ENCODE peak calls at places on chromosomes 11 and 22, in ten cellular contexts. Q, I, A, M, D, J, W, Z, O and L are unnamed samples.

GRCh38 chr11:93570759-93571413 is 27.7 kb upstream of the SMCO4 start:
- DNase-seq in Q (no peak), I (no peak), A (no peak), M (no peak), D (no peak), J (no peak), W (no peak), Z (peak; percentile 61), O (no peak), L (no peak)

GRCh38 chr11:113593698-113594308 is 112.3 kb downstream of the TMPRSS5 start:
- DNase-seq in Q (no peak), I (no peak), A (no peak), M (no peak), D (no peak), J (no peak), W (no peak), Z (peak; percentile 40), O (no peak), L (no peak)

GRCh38 chr11:126790550-126790981 is 210.0 kb downstream of the KIRREL3 start:
- DNase-seq in Q (peak; percentile 51), I (no peak), A (no peak), M (no peak), D (peak; percentile 79), J (no peak), W (no peak), Z (peak; percentile 93), O (peak; percentile 26), L (no peak)

GRCh38 chr11:66326261-66327111 is 9.6 kb upstream of the CD248 start:
- DNase-seq in Q (no peak), I (no peak), A (no peak), M (no peak), D (no peak), J (peak; percentile 34), W (no peak), Z (peak; percentile 49), O (no peak), L (no peak)

GRCh38 chr11:134116210-134116609 is 47.3 kb downstream of the JAM3 start:
- DNase-seq in Q (no peak), I (no peak), A (no peak), M (no peak), D (no peak), J (no peak), W (no peak), Z (no peak), O (no peak), L (no peak)

GRCh38 chr11:35295751-35296150 is 123.6 kb downstream of the SLC1A2 start:
- DNase-seq in Q (no peak), I (no peak), A (no peak), M (no peak), D (no peak), J (no peak), W (no peak), Z (no peak), O (no peak), L (no peak)

GRCh38 chr22:42688241-42688913 is 32.3 kb downstream of the A4GALT start:
- DNase-seq in Q (no peak), I (peak; percentile 95), A (no peak), M (peak; percentile 66), D (peak; percentile 97), J (peak; percentile 88), W (no peak), Z (peak; percentile 86), O (no peak), L (peak; percentile 85)

GRCh38 chr11:65338680-65339079 is 5.0 kb downstream of the DPF2 start:
- DNase-seq in Q (no peak), I (no peak), A (no peak), M (no peak), D (no peak), J (no peak), W (no peak), Z (no peak), O (no peak), L (no peak)

GRCh38 chr11:132821027-132821426 is 711.3 kb downstream of the OPCML start:
- DNase-seq in Q (no peak), I (no peak), A (no peak), M (no peak), D (no peak), J (no peak), W (no peak), Z (peak; percentile 21), O (no peak), L (no peak)

GRCh38 chr11:41116970-41117369 is 342.5 kb downstream of the LRRC4C start:
- DNase-seq in Q (no peak), I (no peak), A (no peak), M (no peak), D (no peak), J (no peak), W (no peak), Z (no peak), O (no peak), L (no peak)

GRCh38 chr11:128207861-128208321 is 379.5 kb downstream of the ETS1 start:
- DNase-seq in Q (no peak), I (no peak), A (no peak), M (no peak), D (peak; percentile 78), J (no peak), W (peak; percentile 95), Z (peak; percentile 87), O (peak; percentile 74), L (no peak)

GRCh38 chr11:124285610-124286344 is 28.0 kb downstream of the OR8D1 start:
- DNase-seq in Q (no peak), I (no peak), A (no peak), M (no peak), D (peak; percentile 62), J (no peak), W (peak; percentile 74), Z (peak; percentile 13), O (no peak), L (no peak)

GRCh38 chr22:28950567-28951411 is 67.4 kb downstream of the ZNRF3 start:
- DNase-seq in Q (no peak), I (no peak), A (no peak), M (peak; percentile 60), D (no peak), J (no peak), W (no peak), Z (no peak), O (no peak), L (no peak)

GRCh38 chr11:17263803-17264202 is 12.7 kb upstream of the NUCB2 start:
- DNase-seq in Q (no peak), I (no peak), A (no peak), M (no peak), D (peak; percentile 38), J (no peak), W (no peak), Z (peak; percentile 19), O (no peak), L (no peak)

GRCh38 chr22:38831166-38831945 is 12.5 kb downstream of the NPTXR start:
- DNase-seq in Q (no peak), I (peak; percentile 64), A (no peak), M (no peak), D (peak; percentile 83), J (peak; percentile 9), W (no peak), Z (peak; percentile 87), O (no peak), L (no peak)

GRCh38 chr11:15471028-15471708 is 356.4 kb downstream of the INSC start:
- DNase-seq in Q (no peak), I (no peak), A (no peak), M (no peak), D (no peak), J (no peak), W (no peak), Z (no peak), O (peak; percentile 21), L (no peak)

GRCh38 chr22:46931881-46932280 is 169.4 kb downstream of the TBC1D22A start:
- DNase-seq in Q (no peak), I (no peak), A (no peak), M (no peak), D (no peak), J (no peak), W (no peak), Z (peak; percentile 57), O (no peak), L (no peak)